ENCODE peak calls at places on chromosomes 1 and 21, in ten cellular contexts. I, E, D, F, N, X, Y, G, W and T are unnamed samples.

GRCh38 chr1:201944639-201945038 is 1.7 kb downstream of the LMOD1 start:
- DNase-seq in I (no peak), E (no peak), D (no peak), F (no peak), N (no peak), X (no peak), Y (no peak), G (no peak), W (no peak), T (no peak)

GRCh38 chr1:48552903-48553626 is 81.1 kb upstream of the SPATA6 start:
- DNase-seq in I (no peak), E (no peak), D (no peak), F (no peak), N (no peak), X (no peak), Y (no peak), G (no peak), W (no peak), T (no peak)

GRCh38 chr1:200028586-200029034 is 1.1 kb downstream of the NR5A2 start:
- DNase-seq in I (no peak), E (no peak), D (no peak), F (no peak), N (no peak), X (no peak), Y (no peak), G (no peak), W (no peak), T (no peak)

GRCh38 chr1:76668046-76668445 is 199.2 kb upstream of the ST6GALNAC5 start:
- DNase-seq in I (no peak), E (no peak), D (no peak), F (no peak), N (peak), X (no peak), Y (no peak), G (no peak), W (no peak), T (no peak)

GRCh38 chr1:3002349-3003038 is 18.8 kb upstream of the ACTRT2 start:
- DNase-seq in I (no peak), E (no peak), D (no peak), F (no peak), N (no peak), X (no peak), Y (no peak), G (no peak), W (no peak), T (no peak)

GRCh38 chr21:44349847-44350772 is 3.3 kb upstream of the TRPM2 start:
- DNase-seq in I (no peak), E (no peak), D (no peak), F (peak), N (no peak), X (no peak), Y (no peak), G (no peak), W (no peak), T (no peak)

GRCh38 chr1:228452194-228453021 is 34.8 kb upstream of the RNF187 start:
- DNase-seq in I (no peak), E (no peak), D (no peak), F (no peak), N (peak), X (no peak), Y (no peak), G (no peak), W (peak), T (no peak)

GRCh38 chr1:228023294-228023639 is 16.5 kb downstream of the WNT3A start:
- DNase-seq in I (no peak), E (no peak), D (no peak), F (no peak), N (no peak), X (no peak), Y (no peak), G (no peak), W (no peak), T (no peak)

GRCh38 chr1:85240174-85240601 is 19.3 kb downstream of the C1orf52 start:
- DNase-seq in I (no peak), E (peak), D (no peak), F (no peak), N (no peak), X (peak), Y (no peak), G (no peak), W (peak), T (no peak)